ENCODE peak calls at places on chromosome 22, in eight cellular contexts. C is GM10248; Y is CD8-positive, alpha-beta T cell; W is epithelial cell of proximal tubule; G is AG09319; J is retinal pigment epithelial cell; N is cardiac fibroblast; X is transverse colon. E is an unnamed sample.

GRCh38 chr22:43528601-43529360 is 117.0 kb downstream of the MPPED1 start:
- DNase-seq in C (no peak), Y (no peak), W (no peak), G (no peak), J (no peak), N (no peak), X (no peak), E (no peak)

GRCh38 chr22:29040385-29041275 is 21.0 kb downstream of the C22orf31 start:
- DNase-seq in C (peak), Y (peak), W (peak), G (peak), J (no peak), N (peak), X (peak), E (peak)

GRCh38 chr22:35397095-35397904 is 2.6 kb upstream of the MCM5 start:
- DNase-seq in C (no peak), Y (no peak), W (peak), G (no peak), J (no peak), N (no peak), X (no peak), E (no peak)

GRCh38 chr22:45271667-45272188 is 13.0 kb upstream of the UPK3A start:
- DNase-seq in C (no peak), Y (no peak), W (no peak), G (no peak), J (no peak), N (peak), X (peak), E (no peak)

GRCh38 chr22:43749473-43749872 is 62.6 kb downstream of the EFCAB6 start:
- DNase-seq in C (no peak), Y (no peak), W (no peak), G (no peak), J (no peak), N (no peak), X (no peak), E (no peak)

GRCh38 chr22:28052818-28053217 is 133.8 kb upstream of the PITPNB start:
- DNase-seq in C (no peak), Y (no peak), W (no peak), G (no peak), J (no peak), N (no peak), X (no peak), E (no peak)

GRCh38 chr22:20272174-20272573 is 4.1 kb upstream of the RTN4R start:
- DNase-seq in C (no peak), Y (no peak), W (no peak), G (no peak), J (no peak), N (no peak), X (no peak), E (no peak)

GRCh38 chr22:48488611-48489456 is 1338.8 kb downstream of the BRD1 start:
- DNase-seq in C (no peak), Y (no peak), W (no peak), G (no peak), J (no peak), N (no peak), X (no peak), E (no peak)

GRCh38 chr22:29739346-29739875 is 19.6 kb downstream of the CABP7 start:
- DNase-seq in C (no peak), Y (no peak), W (no peak), G (no peak), J (no peak), N (no peak), X (no peak), E (no peak)

GRCh38 chr22:38315801-38316339 is 1.4 kb downstream of the CSNK1E start:
- DNase-seq in C (no peak), Y (peak), W (no peak), G (no peak), J (no peak), N (no peak), X (no peak), E (no peak)

GRCh38 chr22:48717076-48717810 is 1110.4 kb downstream of the BRD1 start:
- DNase-seq in C (no peak), Y (no peak), W (no peak), G (no peak), J (no peak), N (no peak), X (no peak), E (no peak)

GRCh38 chr22:38967451-38968450 is 10.3 kb downstream of the APOBEC3A start:
- DNase-seq in C (peak), Y (no peak), W (no peak), G (no peak), J (no peak), N (no peak), X (peak), E (peak)

GRCh38 chr22:44389181-44389580 is 76.4 kb upstream of the SHISAL1 start:
- DNase-seq in C (no peak), Y (no peak), W (no peak), G (no peak), J (no peak), N (no peak), X (no peak), E (no peak)

GRCh38 chr22:39388261-39389011 is 11.1 kb upstream of the TAB1 start:
- DNase-seq in C (peak), Y (peak), W (no peak), G (peak), J (peak), N (peak), X (peak), E (peak)

GRCh38 chr22:44127353-44127752 is 53.4 kb upstream of the PARVG start:
- DNase-seq in C (no peak), Y (no peak), W (no peak), G (no peak), J (no peak), N (peak), X (no peak), E (no peak)

GRCh38 chr22:40178417-40179409 is 988 bp downstream of the TNRC6B start:
- DNase-seq in C (no peak), Y (peak), W (no peak), G (no peak), J (no peak), N (peak), X (peak), E (peak)

GRCh38 chr22:39171623-39172264 is 19.3 kb upstream of the CBX7 start:
- DNase-seq in C (no peak), Y (no peak), W (no peak), G (no peak), J (no peak), N (no peak), X (no peak), E (no peak)

DNA sequence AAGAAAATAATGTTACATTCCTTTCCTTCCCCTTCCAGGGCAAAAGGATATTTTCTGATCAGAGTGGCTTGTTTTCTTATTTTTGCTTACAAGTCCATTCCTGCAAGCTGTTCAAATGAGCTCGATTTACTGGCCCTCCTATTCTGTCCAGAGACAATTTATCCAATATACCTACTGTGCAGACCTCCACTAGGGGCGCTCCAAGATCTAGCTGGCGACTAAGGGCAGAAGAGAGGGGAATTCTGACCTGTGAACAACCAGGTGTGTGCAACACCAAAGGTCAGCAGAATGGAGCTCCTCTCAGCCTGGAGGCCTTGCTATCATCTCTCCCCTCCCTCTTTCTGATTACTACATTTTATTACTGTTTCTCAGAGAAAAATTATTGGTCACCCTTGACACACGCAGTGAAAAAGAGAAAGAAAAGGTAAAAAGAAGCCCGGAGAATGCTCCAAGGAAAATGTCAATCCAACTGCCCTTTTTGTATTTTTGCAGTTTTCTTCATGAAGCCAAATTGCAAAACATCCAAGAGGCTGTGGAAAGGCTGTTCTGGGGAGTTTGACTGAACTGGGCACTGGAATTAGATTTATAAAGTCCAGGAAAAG is 3.2 kb downstream of the SEZ6L start:
- DNase-seq in C (peak), Y (peak), W (peak), G (no peak), J (no peak), N (peak), X (peak), E (peak)
- TF ChIP-seq CTCF in C (peak), Y (peak), W (peak), G (peak), J (peak), N (peak), X (peak), E (peak)

DNA sequence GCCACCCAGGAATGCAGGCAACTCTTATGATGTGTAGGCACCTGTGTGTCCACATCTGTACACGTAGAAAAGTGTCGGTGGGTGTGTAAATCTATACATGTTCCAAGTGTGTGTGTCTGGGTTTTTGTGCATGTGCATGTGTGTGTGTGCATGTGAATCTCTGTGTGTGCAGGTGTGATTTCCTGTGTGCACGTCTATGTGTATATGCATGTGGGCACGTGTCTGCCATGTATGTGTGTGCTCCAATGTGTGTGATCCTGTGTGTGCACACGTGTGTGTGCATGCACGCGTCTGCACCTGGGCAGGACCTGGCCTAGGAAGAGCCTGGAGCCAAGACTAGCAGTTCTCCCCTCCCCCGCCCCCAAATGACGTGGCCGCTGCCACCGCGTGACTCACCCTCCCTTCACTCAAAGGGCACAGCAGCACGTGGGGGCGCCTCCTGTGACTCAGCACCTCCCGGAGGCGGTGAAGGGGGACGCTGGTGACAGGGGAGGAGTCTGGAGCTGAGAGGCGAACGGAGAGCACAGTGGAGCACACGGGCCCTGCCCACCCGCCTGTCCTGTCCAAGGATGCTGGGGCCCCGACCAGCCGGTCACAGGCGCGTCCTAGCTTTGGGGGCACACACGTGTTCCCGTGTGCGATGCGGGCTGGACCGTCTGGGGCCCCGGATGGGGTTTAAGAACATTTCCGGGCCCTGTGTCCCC is 10.1 kb downstream of the PIM3 start:
- DNase-seq in C (peak), Y (peak), W (peak), G (peak), J (peak), N (peak), X (peak), E (peak)
- TF ChIP-seq CTCF in C (no peak), Y (no peak), W (no peak), G (no peak), J (no peak), N (no peak), X (no peak), E (no peak)

DNA sequence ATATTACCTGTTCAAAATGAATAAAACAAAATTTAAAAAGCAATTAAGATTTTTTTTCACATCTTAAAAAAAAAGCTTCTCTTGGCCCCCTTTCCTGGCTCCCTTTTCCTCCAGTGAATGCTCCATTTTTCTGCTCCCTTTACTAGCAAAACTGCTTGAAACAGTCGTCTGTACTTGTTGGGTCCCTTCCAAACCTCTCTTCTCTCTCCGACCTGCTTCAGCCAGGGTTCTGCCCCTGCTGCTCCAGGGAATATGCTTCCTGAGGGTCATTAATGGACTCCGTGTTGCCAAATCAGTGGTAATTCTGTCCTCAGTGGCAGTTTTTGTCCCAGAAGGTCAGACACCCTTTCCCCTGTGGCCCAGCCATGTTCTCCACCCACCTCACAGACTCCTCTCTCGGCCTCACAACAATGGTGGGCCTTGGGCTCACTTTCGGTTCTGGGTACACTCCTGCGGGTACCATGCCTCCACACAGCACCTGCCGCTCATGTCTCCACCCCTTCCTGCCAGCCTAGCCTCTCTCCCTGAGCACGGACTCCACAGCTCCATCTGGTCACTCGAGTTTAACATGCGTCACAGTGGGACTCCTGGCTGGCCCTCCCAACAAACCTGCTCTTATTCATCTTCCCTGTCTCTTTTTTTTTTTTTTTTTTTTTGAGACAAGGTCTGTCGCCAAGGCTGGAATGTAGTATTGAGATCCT is 7.8 kb upstream of the POLR3H start:
- DNase-seq in C (no peak), Y (no peak), W (no peak), G (no peak), J (no peak), N (no peak), X (no peak), E (no peak)
- TF ChIP-seq CTCF in C (no peak), Y (no peak), W (no peak), G (no peak), J (no peak), N (no peak), X (no peak), E (no peak)

GRCh38 chr22:32828150-32828549 is 26.6 kb downstream of the TIMP3 start:
- DNase-seq in C (no peak), Y (no peak), W (no peak), G (no peak), J (no peak), N (peak), X (no peak), E (no peak)
- TF ChIP-seq CTCF in C (no peak), Y (no peak), W (peak), G (peak), J (peak), N (peak), X (no peak), E (no peak)

GRCh38 chr22:24555496-24556253 is at the start of gene SNRPD3:
- DNase-seq in C (peak), Y (peak), W (peak), G (peak), J (peak), N (peak), X (peak), E (peak)
- TF ChIP-seq CTCF in C (no peak), Y (no peak), W (peak), G (no peak), J (peak), N (peak), X (peak), E (no peak)

E was measured in GM12865.